ENCODE peak calls at places on chromosomes 12 and 14, in six cellular contexts. One of them, this sample, is unnamed.

GRCh38 chr12:268483-268840 is 5.8 kb upstream of the SLC6A13 start:
- DNase-seq in HTR-8/SVneo: no peak
- DNase-seq in testis: no peak
- DNase-seq in HuH-7: no peak
- DNase-seq in CD8-positive, alpha-beta memory T cell: no peak
- DNase-seq in left ventricle myocardium superior: no peak
- DNase-seq in this sample: no peak

GRCh38 chr12:121781751-121782615 is 11.5 kb downstream of the RHOF start:
- DNase-seq in HTR-8/SVneo: no peak
- DNase-seq in HuH-7: no peak
- DNase-seq in left ventricle myocardium superior: no peak
- DNase-seq in CD8-positive, alpha-beta memory T cell: peak; percentile 47
- DNase-seq in testis: no peak
- DNase-seq in this sample: no peak

GRCh38 chr14:21382886-21383847 is 652 bp downstream of the SUPT16H start:
- DNase-seq in CD8-positive, alpha-beta memory T cell: peak; percentile 23
- DNase-seq in testis: peak; percentile 62
- DNase-seq in HTR-8/SVneo: peak; percentile 23
- DNase-seq in left ventricle myocardium superior: peak; percentile 45
- DNase-seq in HuH-7: peak; percentile 20
- DNase-seq in this sample: peak; percentile 10

GRCh38 chr12:114625294-114625851 is 58.6 kb downstream of the TBX3 start:
- DNase-seq in left ventricle myocardium superior: no peak
- DNase-seq in CD8-positive, alpha-beta memory T cell: no peak
- DNase-seq in HTR-8/SVneo: peak; percentile 32
- DNase-seq in testis: peak; percentile 67
- DNase-seq in HuH-7: peak; percentile 15
- DNase-seq in this sample: peak; percentile 31

GRCh38 chr14:64720190-64720589 is 16.0 kb downstream of the PLEKHG3 start:
- DNase-seq in HTR-8/SVneo: peak; percentile 99
- DNase-seq in CD8-positive, alpha-beta memory T cell: no peak
- DNase-seq in HuH-7: no peak
- DNase-seq in left ventricle myocardium superior: no peak
- DNase-seq in testis: no peak
- DNase-seq in this sample: no peak

GRCh38 chr12:114316076-114316475 is 89.9 kb downstream of the TBX5 start:
- DNase-seq in left ventricle myocardium superior: no peak
- DNase-seq in CD8-positive, alpha-beta memory T cell: no peak
- DNase-seq in HTR-8/SVneo: no peak
- DNase-seq in HuH-7: no peak
- DNase-seq in testis: no peak
- DNase-seq in this sample: no peak

GRCh38 chr12:242496-242895 is 20.1 kb downstream of the SLC6A13 start:
- DNase-seq in testis: peak; percentile 11
- DNase-seq in HuH-7: no peak
- DNase-seq in HTR-8/SVneo: no peak
- DNase-seq in left ventricle myocardium superior: no peak
- DNase-seq in CD8-positive, alpha-beta memory T cell: no peak
- DNase-seq in this sample: no peak

GRCh38 chr14:105145381-105146180 is 23.0 kb downstream of the JAG2 start:
- DNase-seq in CD8-positive, alpha-beta memory T cell: no peak
- DNase-seq in left ventricle myocardium superior: peak; percentile 25
- DNase-seq in HuH-7: no peak
- DNase-seq in HTR-8/SVneo: no peak
- DNase-seq in testis: no peak
- DNase-seq in this sample: no peak

GRCh38 chr14:69574266-69574953 is at the start of gene CCDC177:
- DNase-seq in CD8-positive, alpha-beta memory T cell: peak; percentile 62
- DNase-seq in testis: peak; percentile 58
- DNase-seq in HTR-8/SVneo: peak; percentile 95
- DNase-seq in left ventricle myocardium superior: peak; percentile 67
- DNase-seq in HuH-7: peak; percentile 79
- DNase-seq in this sample: no peak

GRCh38 chr12:71303199-71303598 is 136.4 kb upstream of the LGR5 start:
- DNase-seq in CD8-positive, alpha-beta memory T cell: no peak
- DNase-seq in left ventricle myocardium superior: no peak
- DNase-seq in testis: no peak
- DNase-seq in HuH-7: no peak
- DNase-seq in HTR-8/SVneo: no peak
- DNase-seq in this sample: no peak

GRCh38 chr12:115377781-115378180 is 693.8 kb upstream of the TBX3 start:
- DNase-seq in left ventricle myocardium superior: no peak
- DNase-seq in HTR-8/SVneo: no peak
- DNase-seq in testis: no peak
- DNase-seq in HuH-7: no peak
- DNase-seq in CD8-positive, alpha-beta memory T cell: no peak
- DNase-seq in this sample: no peak

GRCh38 chr14:72476657-72477499 is 417.0 kb downstream of the DPF3 start:
- DNase-seq in CD8-positive, alpha-beta memory T cell: peak; percentile 12
- DNase-seq in HTR-8/SVneo: peak; percentile 82
- DNase-seq in left ventricle myocardium superior: peak; percentile 54
- DNase-seq in HuH-7: no peak
- DNase-seq in testis: no peak
- DNase-seq in this sample: no peak

GRCh38 chr14:99033951-99034350 is 238.0 kb downstream of the BCL11B start:
- DNase-seq in HuH-7: no peak
- DNase-seq in CD8-positive, alpha-beta memory T cell: no peak
- DNase-seq in left ventricle myocardium superior: no peak
- DNase-seq in testis: no peak
- DNase-seq in HTR-8/SVneo: no peak
- DNase-seq in this sample: no peak

GRCh38 chr14:59275668-59276067 is 87.2 kb downstream of the DAAM1 start:
- DNase-seq in CD8-positive, alpha-beta memory T cell: no peak
- DNase-seq in left ventricle myocardium superior: no peak
- DNase-seq in HTR-8/SVneo: peak; percentile 85
- DNase-seq in HuH-7: no peak
- DNase-seq in testis: no peak
- DNase-seq in this sample: no peak

GRCh38 chr12:24133385-24133784 is 183.9 kb upstream of the SOX5 start:
- DNase-seq in CD8-positive, alpha-beta memory T cell: no peak
- DNase-seq in testis: no peak
- DNase-seq in HTR-8/SVneo: no peak
- DNase-seq in HuH-7: no peak
- DNase-seq in left ventricle myocardium superior: no peak
- DNase-seq in this sample: no peak

GRCh38 chr14:104805941-104806624 is 5.2 kb downstream of the ZBTB42 start:
- DNase-seq in left ventricle myocardium superior: peak; percentile 17
- DNase-seq in HuH-7: no peak
- DNase-seq in testis: no peak
- DNase-seq in CD8-positive, alpha-beta memory T cell: no peak
- DNase-seq in HTR-8/SVneo: no peak
- DNase-seq in this sample: no peak

GRCh38 chr12:42985506-42985905 is 396.0 kb upstream of the PRICKLE1 start:
- DNase-seq in HTR-8/SVneo: no peak
- DNase-seq in testis: no peak
- DNase-seq in HuH-7: no peak
- DNase-seq in left ventricle myocardium superior: no peak
- DNase-seq in CD8-positive, alpha-beta memory T cell: no peak
- DNase-seq in this sample: no peak

GRCh38 chr12:58453306-58453705 is 467.0 kb downstream of the LRIG3 start:
- DNase-seq in HTR-8/SVneo: no peak
- DNase-seq in testis: no peak
- DNase-seq in left ventricle myocardium superior: no peak
- DNase-seq in HuH-7: no peak
- DNase-seq in CD8-positive, alpha-beta memory T cell: no peak
- DNase-seq in this sample: no peak

GRCh38 chr12:93127582-93128331 is 198.7 kb upstream of the EEA1 start:
- DNase-seq in HTR-8/SVneo: peak; percentile 56
- DNase-seq in left ventricle myocardium superior: peak; percentile 86
- DNase-seq in testis: peak; percentile 83
- DNase-seq in HuH-7: peak; percentile 48
- DNase-seq in CD8-positive, alpha-beta memory T cell: no peak
- DNase-seq in this sample: no peak

GRCh38 chr12:105279460-105280056 is 43.6 kb upstream of the APPL2 start:
- DNase-seq in CD8-positive, alpha-beta memory T cell: peak; percentile 5
- DNase-seq in HuH-7: no peak
- DNase-seq in HTR-8/SVneo: no peak
- DNase-seq in testis: no peak
- DNase-seq in left ventricle myocardium superior: no peak
- DNase-seq in this sample: peak; percentile 45

GRCh38 chr14:68741839-68742470 is 50.9 kb downstream of the ZFP36L1 start:
- DNase-seq in left ventricle myocardium superior: no peak
- DNase-seq in testis: no peak
- DNase-seq in HTR-8/SVneo: no peak
- DNase-seq in HuH-7: no peak
- DNase-seq in CD8-positive, alpha-beta memory T cell: no peak
- DNase-seq in this sample: peak; percentile 68

GRCh38 chr14:86540636-86541247 is 1010.8 kb downstream of the FLRT2 start:
- DNase-seq in HuH-7: no peak
- DNase-seq in testis: no peak
- DNase-seq in HTR-8/SVneo: no peak
- DNase-seq in left ventricle myocardium superior: no peak
- DNase-seq in CD8-positive, alpha-beta memory T cell: no peak
- DNase-seq in this sample: no peak

GRCh38 chr12:75623631-75624118 is 112.3 kb upstream of the KRR1 start:
- DNase-seq in HTR-8/SVneo: peak; percentile 28
- DNase-seq in CD8-positive, alpha-beta memory T cell: no peak
- DNase-seq in testis: no peak
- DNase-seq in left ventricle myocardium superior: no peak
- DNase-seq in HuH-7: peak; percentile 6
- DNase-seq in this sample: no peak

GRCh38 chr12:124867389-124867930 is 3.8 kb upstream of the SCARB1 start:
- DNase-seq in testis: no peak
- DNase-seq in HuH-7: no peak
- DNase-seq in HTR-8/SVneo: no peak
- DNase-seq in CD8-positive, alpha-beta memory T cell: no peak
- DNase-seq in left ventricle myocardium superior: no peak
- DNase-seq in this sample: no peak

GRCh38 chr12:131796754-131797587 is 31.2 kb upstream of the MMP17 start:
- DNase-seq in testis: no peak
- DNase-seq in HTR-8/SVneo: no peak
- DNase-seq in CD8-positive, alpha-beta memory T cell: no peak
- DNase-seq in HuH-7: peak; percentile 17
- DNase-seq in left ventricle myocardium superior: no peak
- DNase-seq in this sample: no peak

GRCh38 chr14:88168498-88169165 is 154.4 kb downstream of the KCNK10 start:
- DNase-seq in left ventricle myocardium superior: no peak
- DNase-seq in HuH-7: peak; percentile 33
- DNase-seq in HTR-8/SVneo: no peak
- DNase-seq in CD8-positive, alpha-beta memory T cell: peak; percentile 29
- DNase-seq in testis: peak; percentile 56
- DNase-seq in this sample: peak; percentile 37

GRCh38 chr12:48956279-48957140 is 777 bp downstream of the ARF3 start:
- DNase-seq in testis: peak; percentile 91
- DNase-seq in HuH-7: peak; percentile 76
- DNase-seq in HTR-8/SVneo: peak; percentile 93
- DNase-seq in CD8-positive, alpha-beta memory T cell: no peak
- DNase-seq in left ventricle myocardium superior: peak; percentile 87
- DNase-seq in this sample: peak; percentile 86

GRCh38 chr14:99066378-99066777 is 205.6 kb downstream of the BCL11B start:
- DNase-seq in HTR-8/SVneo: no peak
- DNase-seq in left ventricle myocardium superior: no peak
- DNase-seq in HuH-7: no peak
- DNase-seq in testis: no peak
- DNase-seq in CD8-positive, alpha-beta memory T cell: no peak
- DNase-seq in this sample: no peak

GRCh38 chr14:64841121-64841611 is 38.5 kb downstream of the SPTB start:
- DNase-seq in HuH-7: peak; percentile 22
- DNase-seq in CD8-positive, alpha-beta memory T cell: no peak
- DNase-seq in HTR-8/SVneo: peak; percentile 98
- DNase-seq in testis: no peak
- DNase-seq in left ventricle myocardium superior: no peak
- DNase-seq in this sample: no peak

GRCh38 chr12:130872179-130873096 is 572 bp downstream of the RAN start:
- DNase-seq in HTR-8/SVneo: no peak
- DNase-seq in HuH-7: no peak
- DNase-seq in CD8-positive, alpha-beta memory T cell: peak; percentile 44
- DNase-seq in left ventricle myocardium superior: peak; percentile 65
- DNase-seq in testis: peak; percentile 60
- DNase-seq in this sample: no peak

GRCh38 chr12:101924647-101925046 is 47.3 kb downstream of the DRAM1 start:
- DNase-seq in HuH-7: no peak
- DNase-seq in testis: peak; percentile 83
- DNase-seq in HTR-8/SVneo: peak; percentile 21
- DNase-seq in left ventricle myocardium superior: no peak
- DNase-seq in CD8-positive, alpha-beta memory T cell: no peak
- DNase-seq in this sample: no peak

GRCh38 chr12:130665753-130666152 is 50.3 kb downstream of the RIMBP2 start:
- DNase-seq in CD8-positive, alpha-beta memory T cell: no peak
- DNase-seq in testis: no peak
- DNase-seq in left ventricle myocardium superior: no peak
- DNase-seq in HTR-8/SVneo: no peak
- DNase-seq in HuH-7: no peak
- DNase-seq in this sample: no peak

GRCh38 chr14:76644875-76645518 is 116.3 kb upstream of the VASH1 start:
- DNase-seq in CD8-positive, alpha-beta memory T cell: no peak
- DNase-seq in HuH-7: peak; percentile 51
- DNase-seq in left ventricle myocardium superior: no peak
- DNase-seq in HTR-8/SVneo: peak; percentile 88
- DNase-seq in testis: peak; percentile 41
- DNase-seq in this sample: no peak

GRCh38 chr12:95700316-95700785 is 90.2 kb downstream of the NTN4 start:
- DNase-seq in HTR-8/SVneo: peak; percentile 24
- DNase-seq in left ventricle myocardium superior: no peak
- DNase-seq in CD8-positive, alpha-beta memory T cell: no peak
- DNase-seq in testis: no peak
- DNase-seq in HuH-7: no peak
- DNase-seq in this sample: no peak

GRCh38 chr12:18383203-18383602 is 121.9 kb downstream of the PIK3C2G start:
- DNase-seq in left ventricle myocardium superior: no peak
- DNase-seq in HTR-8/SVneo: peak; percentile 56
- DNase-seq in CD8-positive, alpha-beta memory T cell: no peak
- DNase-seq in HuH-7: peak; percentile 44
- DNase-seq in testis: no peak
- DNase-seq in this sample: no peak

This sample was measured in GDM1.